ENCODE peak calls at places on chromosomes 5 and 9, in eight cellular contexts. U is stimulated activated CD8-positive, alpha-beta memory T cell treated with anti-CD3 and anti-CD28 coated beads, Interleukin-7, amount 100 ng/mL, for 48 hours; Q is ascending aorta; V is BE2C; L is HCEC 1CT; G is NK-92 treated with Interleukin-12 subunit alpha and Interleukin-12 subunit beta, amount 100 ng/mL, for 24 hours; K is stimulated activated CD4-positive, alpha-beta T cell treated with anti-CD3 and anti-CD28 coated beads, Interleukin-12 subunit alpha, Interleukin-12 subunit beta, amount 100 ng/mL, for 24 hours; Y is GF-D8. M is an unnamed sample.
A peak's percentile ranks its signal among the peaks of the same experiment; 100 is the strongest.

GRCh38 chr5:149898811-149899210 is 45.8 kb downstream of the PDE6A start:
- DNase-seq in K (no peak), L (no peak), Y (no peak), V (no peak), G (no peak), U (no peak), Q (no peak), M (no peak)

GRCh38 chr9:36187414-36187813 is 3.3 kb upstream of the CLTA start:
- DNase-seq in Y (no peak), Q (no peak), G (no peak), V (no peak), L (peak; percentile 88), K (no peak), U (no peak), M (no peak)

GRCh38 chr5:119465640-119466039 is 13.3 kb downstream of the HSD17B4 start:
- DNase-seq in G (no peak), U (no peak), K (no peak), V (no peak), Y (no peak), L (no peak), Q (no peak), M (no peak)

GRCh38 chr5:149403923-149404745 is 25.0 kb upstream of the IL17B start:
- DNase-seq in K (no peak), U (no peak), L (peak; percentile 83), Q (no peak), G (no peak), V (no peak), Y (no peak), M (no peak)

GRCh38 chr5:150293091-150293941 is 3.7 kb upstream of the CAMK2A start:
- DNase-seq in K (no peak), L (no peak), U (no peak), V (peak; percentile 49), G (no peak), Q (no peak), Y (no peak), M (no peak)

GRCh38 chr5:9122528-9122927 is 423.3 kb downstream of the SEMA5A start:
- DNase-seq in G (no peak), Y (no peak), U (no peak), V (no peak), K (no peak), Q (no peak), L (no peak), M (no peak)

GRCh38 chr9:6055213-6055612 is 39.8 kb upstream of the RANBP6 start:
- DNase-seq in L (peak; percentile 93), Y (peak; percentile 80), V (peak; percentile 25), K (peak; percentile 17), U (no peak), Q (no peak), G (peak; percentile 16), M (no peak)

GRCh38 chr5:54571462-54571861 is 53.9 kb downstream of the SNX18 start:
- DNase-seq in Q (no peak), U (no peak), G (no peak), Y (no peak), L (no peak), K (no peak), V (no peak), M (no peak)

GRCh38 chr9:1025131-1025530 is 25.0 kb upstream of the DMRT2 start:
- DNase-seq in Y (no peak), U (no peak), G (no peak), K (no peak), L (no peak), V (no peak), Q (no peak), M (no peak)

GRCh38 chr5:59021837-59022514 is 439.1 kb downstream of the RAB3C start:
- DNase-seq in L (no peak), G (no peak), K (no peak), Q (no peak), U (no peak), V (peak; percentile 32), Y (no peak), M (no peak)

GRCh38 chr9:110048976-110049698 is 158.8 kb downstream of the C9orf152 start:
- DNase-seq in Q (no peak), L (peak; percentile 30), Y (no peak), V (peak; percentile 11), G (peak; percentile 3), K (peak; percentile 13), U (no peak), M (no peak)

GRCh38 chr9:34675048-34675714 is 12.7 kb upstream of the CCL27 start:
- DNase-seq in Y (peak; percentile 30), L (peak; percentile 70), V (peak; percentile 94), Q (no peak), U (no peak), G (peak; percentile 49), K (peak; percentile 61), M (peak; percentile 32)

GRCh38 chr5:147415663-147416062 is 94.2 kb downstream of the DPYSL3 start:
- DNase-seq in Y (no peak), U (no peak), G (no peak), Q (no peak), K (no peak), V (no peak), L (no peak), M (no peak)

GRCh38 chr5:390571-391491 is 52.1 kb upstream of the EXOC3 start:
- DNase-seq in V (no peak), L (no peak), K (no peak), U (no peak), Y (no peak), G (no peak), Q (no peak), M (no peak)

GRCh38 chr5:4116834-4117233 is 521.2 kb downstream of the IRX1 start:
- DNase-seq in L (no peak), Q (no peak), K (no peak), V (no peak), U (no peak), G (no peak), Y (no peak), M (no peak)

GRCh38 chr5:94945656-94946055 is 327.2 kb downstream of the SLF1 start:
- DNase-seq in V (no peak), Q (no peak), G (no peak), U (no peak), Y (no peak), K (no peak), L (no peak), M (no peak)

GRCh38 chr5:54861212-54861894 is 124.0 kb downstream of the ESM1 start:
- DNase-seq in Q (no peak), V (no peak), Y (no peak), L (peak; percentile 64), K (no peak), U (no peak), G (no peak), M (no peak)

GRCh38 chr5:124102491-124102890 is 590.5 kb downstream of the CSNK1G3 start:
- DNase-seq in Q (no peak), G (no peak), U (no peak), K (no peak), L (peak; percentile 47), V (no peak), Y (no peak), M (no peak)

GRCh38 chr5:160770718-160771117 is 81.3 kb downstream of the ATP10B start:
- DNase-seq in Q (no peak), K (no peak), V (no peak), G (no peak), Y (no peak), L (no peak), U (no peak), M (no peak)

GRCh38 chr5:30581198-30581925 is 612.1 kb upstream of the CDH6 start:
- DNase-seq in K (no peak), U (no peak), V (no peak), G (no peak), Y (no peak), L (no peak), Q (no peak), M (no peak)

GRCh38 chr9:127187231-127187956 is 65.0 kb upstream of the ANGPTL2 start:
- DNase-seq in L (peak; percentile 95), G (no peak), K (no peak), U (no peak), V (no peak), Y (no peak), Q (no peak), M (no peak)

GRCh38 chr9:132647355-132647754 is 22.4 kb downstream of the DDX31 start:
- DNase-seq in Q (no peak), L (peak; percentile 99), V (no peak), K (no peak), Y (no peak), U (no peak), G (no peak), M (no peak)

GRCh38 chr5:36066540-36067210 is at the start of gene UGT3A2:
- DNase-seq in Q (no peak), U (no peak), Y (peak; percentile 60), K (no peak), V (peak; percentile 22), L (no peak), G (no peak), M (no peak)

GRCh38 chr9:29322240-29322639 is 1749.0 kb upstream of the C9orf72 start:
- DNase-seq in G (no peak), V (no peak), L (peak; percentile 16), Y (no peak), K (no peak), U (no peak), Q (no peak), M (no peak)

GRCh38 chr9:4297151-4297794 is 2.6 kb downstream of the GLIS3 start:
- DNase-seq in Y (no peak), G (no peak), Q (peak; percentile 61), U (no peak), L (peak; percentile 94), K (peak; percentile 26), V (no peak), M (no peak)

GRCh38 chr9:136762915-136763648 is 1.2 kb downstream of the LCN15 start:
- DNase-seq in K (peak; percentile 55), Y (no peak), G (no peak), U (no peak), V (peak; percentile 93), L (no peak), Q (no peak), M (no peak)

GRCh38 chr5:54361683-54362411 is 51.5 kb upstream of the ARL15 start:
- DNase-seq in K (no peak), G (no peak), Q (no peak), L (no peak), Y (no peak), V (no peak), U (no peak), M (no peak)